ENCODE peak calls at places on chromosomes 11 and 22, in nine cellular contexts. G is ACHN; I is activated CD4-positive, alpha-beta T cell treated with anti-CD3 and anti-CD28 coated beads, Interleukin-2, amount 50 U/mL, for 4 hours; T is ureter; V is activated CD8-positive, alpha-beta memory T cell treated with anti-CD3 and anti-CD28 coated beads for 1 hour; J is right atrium auricular region; M is erythroblast; U is activated T-cell treated with anti-CD3 and anti-CD28 coated beads, Interleukin-2, amount 50 U/mL, for 48 hours; L is progenitor cell of endocrine pancreas. A is an unnamed sample.
A peak's percentile ranks its signal among the peaks of the same experiment; 100 is the strongest.

GRCh38 chr11:130706572-130706971 is 209.7 kb downstream of the SNX19 start:
- DNase-seq in V (no peak), L (no peak), M (no peak), J (no peak), U (no peak), T (no peak), G (no peak), I (no peak), A (no peak)

GRCh38 chr11:109864161-109864661 is 229.0 kb upstream of the ZC3H12C start:
- DNase-seq in G (no peak), I (no peak), L (no peak), U (no peak), J (no peak), M (no peak), T (no peak), V (no peak), A (no peak)

GRCh38 chr11:28621648-28622215 is 513.5 kb downstream of the METTL15 start:
- DNase-seq in V (no peak), U (no peak), G (peak; percentile 19), T (peak; percentile 44), I (no peak), L (no peak), J (no peak), M (no peak), A (no peak)

GRCh38 chr11:22076215-22076930 is 116.5 kb upstream of the ANO5 start:
- DNase-seq in V (no peak), M (no peak), G (peak; percentile 10), T (no peak), I (no peak), L (no peak), J (no peak), U (no peak), A (no peak)

GRCh38 chr22:29756341-29756740 is 10.5 kb downstream of the ZMAT5 start:
- DNase-seq in M (no peak), J (no peak), G (no peak), I (no peak), V (no peak), U (no peak), T (no peak), L (no peak), A (no peak)

GRCh38 chr11:2752923-2753322 is 53.1 kb upstream of the KCNQ1OT1 start:
- DNase-seq in V (no peak), M (no peak), J (no peak), U (no peak), T (no peak), L (no peak), G (peak; percentile 50), I (no peak), A (no peak)

GRCh38 chr11:34052608-34053160 is 1.2 kb downstream of the CAPRIN1 start:
- DNase-seq in I (peak; percentile 18), U (peak; percentile 63), J (no peak), T (peak; percentile 48), L (no peak), V (no peak), G (peak; percentile 12), M (peak; percentile 73), A (peak; percentile 47)

GRCh38 chr11:77172666-77172982 is 44.6 kb downstream of the MYO7A start:
- DNase-seq in G (no peak), M (no peak), T (no peak), U (no peak), L (no peak), J (no peak), V (no peak), I (no peak), A (no peak)

GRCh38 chr11:29328961-29329441 is 687.8 kb downstream of the KCNA4 start:
- DNase-seq in L (no peak), U (no peak), V (no peak), J (no peak), T (no peak), M (no peak), G (peak; percentile 53), I (no peak), A (no peak)

GRCh38 chr22:19470010-19470409 is 9.0 kb downstream of the UFD1 start:
- DNase-seq in G (no peak), U (no peak), M (no peak), J (no peak), V (no peak), I (no peak), T (no peak), L (no peak), A (no peak)

GRCh38 chr11:45482331-45482730 is 183.1 kb downstream of the CHST1 start:
- DNase-seq in G (no peak), J (no peak), T (no peak), V (no peak), M (no peak), L (no peak), U (no peak), I (no peak), A (no peak)

GRCh38 chr11:74069146-74070046 is 60.5 kb upstream of the UCP3 start:
- DNase-seq in G (no peak), L (no peak), M (no peak), T (peak; percentile 53), V (no peak), J (no peak), U (no peak), I (no peak), A (no peak)

GRCh38 chr22:44515779-44516178 is 17.7 kb upstream of the RTL6 start:
- DNase-seq in V (no peak), U (no peak), J (no peak), I (no peak), M (no peak), T (no peak), L (no peak), G (no peak), A (no peak)

GRCh38 chr22:48927591-48927990 is 900.1 kb downstream of the BRD1 start:
- DNase-seq in V (no peak), L (no peak), T (no peak), U (no peak), G (no peak), J (peak; percentile 0), M (no peak), I (no peak), A (no peak)

A was measured in H1.